ENCODE peak calls at places on chromosomes 3 and 15, in ten cellular contexts. One of them, this sample, is unnamed.

GRCh38 chr15:85520650-85521049 is 140.2 kb downstream of the AKAP13 start:
- DNase-seq in colonic mucosa: no peak
- DNase-seq in T47D: no peak
- DNase-seq in GM04504: no peak
- DNase-seq in cardiac muscle cell: no peak
- DNase-seq in GM13976: no peak
- DNase-seq in GM23248: no peak
- DNase-seq in activated gamma-delta T cell treated with Interleukin-2 at 50 U/mL for 16 hours: no peak
- DNase-seq in fibroblast of mammary gland: no peak
- DNase-seq in Calu3: no peak
- DNase-seq in this sample: no peak

GRCh38 chr15:59252137-59252536 is 45.5 kb downstream of the LDHAL6B start:
- DNase-seq in colonic mucosa: no peak
- DNase-seq in T47D: no peak
- DNase-seq in GM04504: no peak
- DNase-seq in cardiac muscle cell: no peak
- DNase-seq in GM13976: no peak
- DNase-seq in GM23248: no peak
- DNase-seq in activated gamma-delta T cell treated with Interleukin-2 at 50 U/mL for 16 hours: no peak
- DNase-seq in fibroblast of mammary gland: no peak
- DNase-seq in Calu3: no peak
- DNase-seq in this sample: no peak

GRCh38 chr3:49871536-49872157 is 1.9 kb upstream of the CAMKV start:
- DNase-seq in colonic mucosa: no peak
- DNase-seq in T47D: no peak
- DNase-seq in GM04504: no peak
- DNase-seq in cardiac muscle cell: no peak
- DNase-seq in GM13976: no peak
- DNase-seq in GM23248: no peak
- DNase-seq in activated gamma-delta T cell treated with Interleukin-2 at 50 U/mL for 16 hours: no peak
- DNase-seq in fibroblast of mammary gland: no peak
- DNase-seq in Calu3: no peak
- DNase-seq in this sample: no peak

GRCh38 chr3:45665101-45665572 is 24.1 kb upstream of the SACM1L start:
- DNase-seq in colonic mucosa: peak
- DNase-seq in T47D: no peak
- DNase-seq in GM04504: no peak
- DNase-seq in cardiac muscle cell: peak
- DNase-seq in GM13976: peak
- DNase-seq in GM23248: peak
- DNase-seq in activated gamma-delta T cell treated with Interleukin-2 at 50 U/mL for 16 hours: peak
- DNase-seq in fibroblast of mammary gland: peak
- DNase-seq in Calu3: peak
- DNase-seq in this sample: peak

GRCh38 chr3:4687167-4687566 is 194.0 kb downstream of the ITPR1 start:
- DNase-seq in colonic mucosa: no peak
- DNase-seq in T47D: peak
- DNase-seq in GM04504: no peak
- DNase-seq in cardiac muscle cell: peak
- DNase-seq in GM13976: no peak
- DNase-seq in GM23248: no peak
- DNase-seq in activated gamma-delta T cell treated with Interleukin-2 at 50 U/mL for 16 hours: no peak
- DNase-seq in fibroblast of mammary gland: no peak
- DNase-seq in Calu3: no peak
- DNase-seq in this sample: no peak

GRCh38 chr3:14434541-14435151 is 32.2 kb downstream of the SLC6A6 start:
- DNase-seq in colonic mucosa: no peak
- DNase-seq in T47D: no peak
- DNase-seq in GM04504: no peak
- DNase-seq in cardiac muscle cell: no peak
- DNase-seq in GM13976: no peak
- DNase-seq in GM23248: peak
- DNase-seq in activated gamma-delta T cell treated with Interleukin-2 at 50 U/mL for 16 hours: no peak
- DNase-seq in fibroblast of mammary gland: no peak
- DNase-seq in Calu3: peak
- DNase-seq in this sample: no peak

GRCh38 chr3:13420051-13420816 is at the start of gene NUP210:
- DNase-seq in colonic mucosa: peak
- DNase-seq in T47D: peak
- DNase-seq in GM04504: no peak
- DNase-seq in cardiac muscle cell: no peak
- DNase-seq in GM13976: peak
- DNase-seq in GM23248: no peak
- DNase-seq in activated gamma-delta T cell treated with Interleukin-2 at 50 U/mL for 16 hours: peak
- DNase-seq in fibroblast of mammary gland: no peak
- DNase-seq in Calu3: peak
- DNase-seq in this sample: no peak

GRCh38 chr3:119160361-119160760 is 13.0 kb upstream of the UPK1B start:
- DNase-seq in colonic mucosa: no peak
- DNase-seq in T47D: no peak
- DNase-seq in GM04504: no peak
- DNase-seq in cardiac muscle cell: no peak
- DNase-seq in GM13976: no peak
- DNase-seq in GM23248: no peak
- DNase-seq in activated gamma-delta T cell treated with Interleukin-2 at 50 U/mL for 16 hours: no peak
- DNase-seq in fibroblast of mammary gland: no peak
- DNase-seq in Calu3: no peak
- DNase-seq in this sample: no peak

GRCh38 chr15:52683585-52683984 is 4.4 kb upstream of the ATOSA start:
- DNase-seq in colonic mucosa: no peak
- DNase-seq in T47D: no peak
- DNase-seq in GM04504: no peak
- DNase-seq in cardiac muscle cell: no peak
- DNase-seq in GM13976: peak
- DNase-seq in GM23248: no peak
- DNase-seq in activated gamma-delta T cell treated with Interleukin-2 at 50 U/mL for 16 hours: no peak
- DNase-seq in fibroblast of mammary gland: no peak
- DNase-seq in Calu3: no peak
- DNase-seq in this sample: no peak

GRCh38 chr15:76353903-76354302 is 17.3 kb downstream of the ISL2 start:
- DNase-seq in colonic mucosa: no peak
- DNase-seq in T47D: no peak
- DNase-seq in GM04504: no peak
- DNase-seq in cardiac muscle cell: no peak
- DNase-seq in GM13976: no peak
- DNase-seq in GM23248: no peak
- DNase-seq in activated gamma-delta T cell treated with Interleukin-2 at 50 U/mL for 16 hours: no peak
- DNase-seq in fibroblast of mammary gland: no peak
- DNase-seq in Calu3: no peak
- DNase-seq in this sample: no peak

GRCh38 chr3:74750901-74751300 is 136.4 kb upstream of the CNTN3 start:
- DNase-seq in colonic mucosa: no peak
- DNase-seq in T47D: no peak
- DNase-seq in GM04504: no peak
- DNase-seq in cardiac muscle cell: no peak
- DNase-seq in GM13976: no peak
- DNase-seq in GM23248: no peak
- DNase-seq in activated gamma-delta T cell treated with Interleukin-2 at 50 U/mL for 16 hours: no peak
- DNase-seq in fibroblast of mammary gland: no peak
- DNase-seq in Calu3: no peak
- DNase-seq in this sample: no peak

GRCh38 chr15:73809728-73810501 is 56.8 kb upstream of the INSYN1 start:
- DNase-seq in colonic mucosa: no peak
- DNase-seq in T47D: no peak
- DNase-seq in GM04504: no peak
- DNase-seq in cardiac muscle cell: no peak
- DNase-seq in GM13976: no peak
- DNase-seq in GM23248: peak
- DNase-seq in activated gamma-delta T cell treated with Interleukin-2 at 50 U/mL for 16 hours: no peak
- DNase-seq in fibroblast of mammary gland: peak
- DNase-seq in Calu3: peak
- DNase-seq in this sample: no peak

GRCh38 chr15:51917493-51917892 is 54.1 kb downstream of the LEO1 start:
- DNase-seq in colonic mucosa: no peak
- DNase-seq in T47D: peak
- DNase-seq in GM04504: no peak
- DNase-seq in cardiac muscle cell: peak
- DNase-seq in GM13976: no peak
- DNase-seq in GM23248: peak
- DNase-seq in activated gamma-delta T cell treated with Interleukin-2 at 50 U/mL for 16 hours: no peak
- DNase-seq in fibroblast of mammary gland: peak
- DNase-seq in Calu3: peak
- DNase-seq in this sample: no peak

GRCh38 chr3:28915711-28916481 is 365.0 kb upstream of the RBMS3 start:
- DNase-seq in colonic mucosa: peak
- DNase-seq in T47D: no peak
- DNase-seq in GM04504: no peak
- DNase-seq in cardiac muscle cell: peak
- DNase-seq in GM13976: no peak
- DNase-seq in GM23248: peak
- DNase-seq in activated gamma-delta T cell treated with Interleukin-2 at 50 U/mL for 16 hours: no peak
- DNase-seq in fibroblast of mammary gland: peak
- DNase-seq in Calu3: peak
- DNase-seq in this sample: no peak

GRCh38 chr3:113275876-113276580 is 64.7 kb downstream of the BOC start:
- DNase-seq in colonic mucosa: no peak
- DNase-seq in T47D: no peak
- DNase-seq in GM04504: peak
- DNase-seq in cardiac muscle cell: peak
- DNase-seq in GM13976: peak
- DNase-seq in GM23248: peak
- DNase-seq in activated gamma-delta T cell treated with Interleukin-2 at 50 U/mL for 16 hours: no peak
- DNase-seq in fibroblast of mammary gland: peak
- DNase-seq in Calu3: peak
- DNase-seq in this sample: no peak

GRCh38 chr15:63234479-63234878 is 42.9 kb upstream of the APH1B start:
- DNase-seq in colonic mucosa: peak
- DNase-seq in T47D: no peak
- DNase-seq in GM04504: no peak
- DNase-seq in cardiac muscle cell: peak
- DNase-seq in GM13976: no peak
- DNase-seq in GM23248: peak
- DNase-seq in activated gamma-delta T cell treated with Interleukin-2 at 50 U/mL for 16 hours: no peak
- DNase-seq in fibroblast of mammary gland: peak
- DNase-seq in Calu3: peak
- DNase-seq in this sample: no peak

GRCh38 chr3:14343338-14344112 is 58.9 kb upstream of the SLC6A6 start:
- DNase-seq in colonic mucosa: no peak
- DNase-seq in T47D: no peak
- DNase-seq in GM04504: no peak
- DNase-seq in cardiac muscle cell: no peak
- DNase-seq in GM13976: no peak
- DNase-seq in GM23248: peak
- DNase-seq in activated gamma-delta T cell treated with Interleukin-2 at 50 U/mL for 16 hours: no peak
- DNase-seq in fibroblast of mammary gland: no peak
- DNase-seq in Calu3: no peak
- DNase-seq in this sample: no peak

GRCh38 chr15:75371901-75372688 is 3.7 kb upstream of the MAN2C1 start:
- DNase-seq in colonic mucosa: no peak
- DNase-seq in T47D: no peak
- DNase-seq in GM04504: no peak
- DNase-seq in cardiac muscle cell: no peak
- DNase-seq in GM13976: no peak
- DNase-seq in GM23248: no peak
- DNase-seq in activated gamma-delta T cell treated with Interleukin-2 at 50 U/mL for 16 hours: no peak
- DNase-seq in fibroblast of mammary gland: no peak
- DNase-seq in Calu3: no peak
- DNase-seq in this sample: no peak

GRCh38 chr3:15659254-15659975 is 57.9 kb downstream of the BTD start:
- DNase-seq in colonic mucosa: no peak
- DNase-seq in T47D: no peak
- DNase-seq in GM04504: no peak
- DNase-seq in cardiac muscle cell: peak
- DNase-seq in GM13976: no peak
- DNase-seq in GM23248: peak
- DNase-seq in activated gamma-delta T cell treated with Interleukin-2 at 50 U/mL for 16 hours: no peak
- DNase-seq in fibroblast of mammary gland: peak
- DNase-seq in Calu3: no peak
- DNase-seq in this sample: no peak

GRCh38 chr3:128432301-128432897 is 34.3 kb downstream of the DNAJB8 start:
- DNase-seq in colonic mucosa: no peak
- DNase-seq in T47D: no peak
- DNase-seq in GM04504: no peak
- DNase-seq in cardiac muscle cell: no peak
- DNase-seq in GM13976: no peak
- DNase-seq in GM23248: no peak
- DNase-seq in activated gamma-delta T cell treated with Interleukin-2 at 50 U/mL for 16 hours: no peak
- DNase-seq in fibroblast of mammary gland: no peak
- DNase-seq in Calu3: peak
- DNase-seq in this sample: no peak

GRCh38 chr3:46930945-46931403 is 45.6 kb downstream of the CCDC12 start:
- DNase-seq in colonic mucosa: no peak
- DNase-seq in T47D: peak
- DNase-seq in GM04504: no peak
- DNase-seq in cardiac muscle cell: no peak
- DNase-seq in GM13976: no peak
- DNase-seq in GM23248: no peak
- DNase-seq in activated gamma-delta T cell treated with Interleukin-2 at 50 U/mL for 16 hours: no peak
- DNase-seq in fibroblast of mammary gland: no peak
- DNase-seq in Calu3: peak
- DNase-seq in this sample: no peak

GRCh38 chr15:93072011-93072410 is 17.0 kb downstream of the RGMA start:
- DNase-seq in colonic mucosa: no peak
- DNase-seq in T47D: no peak
- DNase-seq in GM04504: no peak
- DNase-seq in cardiac muscle cell: peak
- DNase-seq in GM13976: no peak
- DNase-seq in GM23248: peak
- DNase-seq in activated gamma-delta T cell treated with Interleukin-2 at 50 U/mL for 16 hours: no peak
- DNase-seq in fibroblast of mammary gland: peak
- DNase-seq in Calu3: no peak
- DNase-seq in this sample: no peak

GRCh38 chr3:127088511-127089430 is 104.2 kb upstream of the PRR23E start:
- DNase-seq in colonic mucosa: no peak
- DNase-seq in T47D: no peak
- DNase-seq in GM04504: no peak
- DNase-seq in cardiac muscle cell: no peak
- DNase-seq in GM13976: no peak
- DNase-seq in GM23248: no peak
- DNase-seq in activated gamma-delta T cell treated with Interleukin-2 at 50 U/mL for 16 hours: no peak
- DNase-seq in fibroblast of mammary gland: no peak
- DNase-seq in Calu3: no peak
- DNase-seq in this sample: no peak

GRCh38 chr15:90002428-90002844 is 1.3 kb downstream of the ZNF710 start:
- DNase-seq in colonic mucosa: no peak
- DNase-seq in T47D: peak
- DNase-seq in GM04504: peak
- DNase-seq in cardiac muscle cell: peak
- DNase-seq in GM13976: peak
- DNase-seq in GM23248: peak
- DNase-seq in activated gamma-delta T cell treated with Interleukin-2 at 50 U/mL for 16 hours: peak
- DNase-seq in fibroblast of mammary gland: peak
- DNase-seq in Calu3: peak
- DNase-seq in this sample: no peak

GRCh38 chr3:29319262-29319661 is 38.4 kb downstream of the RBMS3 start:
- DNase-seq in colonic mucosa: no peak
- DNase-seq in T47D: no peak
- DNase-seq in GM04504: no peak
- DNase-seq in cardiac muscle cell: no peak
- DNase-seq in GM13976: no peak
- DNase-seq in GM23248: no peak
- DNase-seq in activated gamma-delta T cell treated with Interleukin-2 at 50 U/mL for 16 hours: no peak
- DNase-seq in fibroblast of mammary gland: no peak
- DNase-seq in Calu3: no peak
- DNase-seq in this sample: no peak

GRCh38 chr3:135975536-135975935 is 10.0 kb downstream of the PPP2R3A start:
- DNase-seq in colonic mucosa: no peak
- DNase-seq in T47D: no peak
- DNase-seq in GM04504: no peak
- DNase-seq in cardiac muscle cell: no peak
- DNase-seq in GM13976: no peak
- DNase-seq in GM23248: no peak
- DNase-seq in activated gamma-delta T cell treated with Interleukin-2 at 50 U/mL for 16 hours: no peak
- DNase-seq in fibroblast of mammary gland: no peak
- DNase-seq in Calu3: no peak
- DNase-seq in this sample: no peak

GRCh38 chr15:81752149-81752942 is 293.5 kb downstream of the MEX3B start:
- DNase-seq in colonic mucosa: peak
- DNase-seq in T47D: no peak
- DNase-seq in GM04504: no peak
- DNase-seq in cardiac muscle cell: peak
- DNase-seq in GM13976: no peak
- DNase-seq in GM23248: peak
- DNase-seq in activated gamma-delta T cell treated with Interleukin-2 at 50 U/mL for 16 hours: no peak
- DNase-seq in fibroblast of mammary gland: peak
- DNase-seq in Calu3: no peak
- DNase-seq in this sample: no peak

GRCh38 chr3:9777695-9778023 is 7.9 kb upstream of the CAMK1 start:
- DNase-seq in colonic mucosa: no peak
- DNase-seq in T47D: no peak
- DNase-seq in GM04504: no peak
- DNase-seq in cardiac muscle cell: no peak
- DNase-seq in GM13976: no peak
- DNase-seq in GM23248: no peak
- DNase-seq in activated gamma-delta T cell treated with Interleukin-2 at 50 U/mL for 16 hours: no peak
- DNase-seq in fibroblast of mammary gland: no peak
- DNase-seq in Calu3: no peak
- DNase-seq in this sample: no peak